ENCODE peak calls at places on chromosomes 13 and 19, in ten cellular contexts. D is fibroblast of lung, T is Peyer's patch, X is HCT116, W is astrocyte of the spinal cord, F is tibial nerve, C is breast epithelium, S is GM20000, H is endodermal cell, N is hepatocyte. V is an unnamed sample.
A peak's percentile ranks its signal among the peaks of the same experiment; 100 is the strongest.

GRCh38 chr19:41218615-41219507 is at the start of gene AXL:
- DNase-seq in D (peak; percentile 85), W (peak; percentile 76), C (peak; percentile 67), S (no peak), X (peak; percentile 38), N (peak; percentile 89), T (peak; percentile 25), F (peak; percentile 84), H (peak; percentile 95), V (no peak)

GRCh38 chr19:53782698-53783097 is 41.4 kb downstream of the NLRP12 start:
- DNase-seq in F (no peak), S (no peak), C (no peak), D (no peak), N (no peak), T (no peak), H (peak; percentile 61), W (no peak), X (no peak), V (no peak)

GRCh38 chr13:72255908-72256307 is 388.9 kb upstream of the DACH1 start:
- DNase-seq in H (peak; percentile 85), X (peak; percentile 13), C (no peak), D (peak; percentile 56), T (no peak), N (peak; percentile 61), F (no peak), W (peak; percentile 60), S (no peak), V (no peak)

GRCh38 chr19:41551711-41552110 is 24.3 kb upstream of the CEACAM21 start:
- DNase-seq in N (no peak), S (no peak), T (no peak), F (no peak), X (no peak), W (no peak), H (no peak), D (no peak), C (no peak), V (no peak)

GRCh38 chr13:80157261-80157942 is 183.5 kb downstream of the SPRY2 start:
- DNase-seq in N (no peak), F (no peak), S (no peak), D (peak; percentile 38), H (no peak), W (no peak), X (no peak), T (no peak), C (no peak), V (no peak)

GRCh38 chr19:19385900-19386339 is 19.6 kb upstream of the GATAD2A start:
- DNase-seq in S (no peak), T (peak; percentile 52), C (no peak), N (no peak), W (no peak), H (no peak), F (no peak), X (no peak), D (peak; percentile 42), V (no peak)

GRCh38 chr13:112943309-112944125 is 25.5 kb upstream of the MCF2L start:
- DNase-seq in T (no peak), X (no peak), D (peak; percentile 23), H (peak; percentile 87), N (peak; percentile 77), W (peak; percentile 13), C (no peak), S (peak; percentile 55), F (no peak), V (no peak)

GRCh38 chr13:24659239-24659638 is 21.0 kb upstream of the ATP12A start:
- DNase-seq in S (no peak), X (no peak), F (no peak), N (no peak), H (no peak), W (no peak), C (no peak), T (no peak), D (no peak), V (no peak)

GRCh38 chr13:59464926-59465325 is 698.8 kb downstream of the DIAPH3 start:
- DNase-seq in T (no peak), F (no peak), C (no peak), N (no peak), D (no peak), S (no peak), H (no peak), W (no peak), X (no peak), V (no peak)

GRCh38 chr13:109454167-109454917 is 332.0 kb downstream of the IRS2 start:
- DNase-seq in D (peak; percentile 60), H (no peak), X (no peak), F (no peak), N (no peak), T (no peak), S (no peak), W (peak; percentile 44), C (no peak), V (no peak)

GRCh38 chr13:111904701-111905608 is 162.0 kb upstream of the SOX1 start:
- DNase-seq in H (peak; percentile 64), X (peak; percentile 10), F (no peak), S (no peak), C (no peak), T (no peak), D (no peak), N (no peak), W (no peak), V (no peak)

GRCh38 chr19:7994923-7995682 is 10.3 kb downstream of the ELAVL1 start:
- DNase-seq in H (no peak), X (no peak), C (no peak), D (no peak), N (no peak), T (no peak), W (no peak), F (no peak), S (no peak), V (no peak)

GRCh38 chr13:102729560-102730275 is 34.9 kb upstream of the METTL21C start:
- DNase-seq in D (peak; percentile 67), T (no peak), N (no peak), S (no peak), H (no peak), W (peak; percentile 82), X (no peak), F (no peak), C (no peak), V (no peak)

GRCh38 chr13:50403311-50403710 is 388.1 kb downstream of the KCNRG start:
- DNase-seq in N (peak; percentile 39), S (no peak), X (no peak), D (no peak), T (no peak), F (no peak), C (peak; percentile 60), W (no peak), H (no peak), V (no peak)

GRCh38 chr13:114043421-114044053 is 69.7 kb upstream of the C13orf46 start:
- DNase-seq in S (peak; percentile 76), H (peak; percentile 89), X (no peak), D (peak; percentile 91), N (peak; percentile 65), T (peak; percentile 68), C (no peak), F (peak; percentile 67), W (peak; percentile 64), V (no peak)
- TF ChIP-seq CTCF in S (no peak), H (peak; percentile 24), X (no peak), D (peak; percentile 36), N (no peak), T (no peak), C (no peak), F (no peak), W (peak; percentile 15), V (no peak)

GRCh38 chr13:74306496-74306895 is 172.3 kb upstream of the KLF12 start:
- DNase-seq in S (no peak), D (peak; percentile 40), W (peak; percentile 46), F (no peak), X (no peak), H (no peak), T (no peak), N (no peak), C (no peak), V (no peak)
- TF ChIP-seq CTCF in S (no peak), D (no peak), W (no peak), F (no peak), X (no peak), H (peak; percentile 55), T (no peak), N (no peak), C (no peak), V (no peak)

DNA sequence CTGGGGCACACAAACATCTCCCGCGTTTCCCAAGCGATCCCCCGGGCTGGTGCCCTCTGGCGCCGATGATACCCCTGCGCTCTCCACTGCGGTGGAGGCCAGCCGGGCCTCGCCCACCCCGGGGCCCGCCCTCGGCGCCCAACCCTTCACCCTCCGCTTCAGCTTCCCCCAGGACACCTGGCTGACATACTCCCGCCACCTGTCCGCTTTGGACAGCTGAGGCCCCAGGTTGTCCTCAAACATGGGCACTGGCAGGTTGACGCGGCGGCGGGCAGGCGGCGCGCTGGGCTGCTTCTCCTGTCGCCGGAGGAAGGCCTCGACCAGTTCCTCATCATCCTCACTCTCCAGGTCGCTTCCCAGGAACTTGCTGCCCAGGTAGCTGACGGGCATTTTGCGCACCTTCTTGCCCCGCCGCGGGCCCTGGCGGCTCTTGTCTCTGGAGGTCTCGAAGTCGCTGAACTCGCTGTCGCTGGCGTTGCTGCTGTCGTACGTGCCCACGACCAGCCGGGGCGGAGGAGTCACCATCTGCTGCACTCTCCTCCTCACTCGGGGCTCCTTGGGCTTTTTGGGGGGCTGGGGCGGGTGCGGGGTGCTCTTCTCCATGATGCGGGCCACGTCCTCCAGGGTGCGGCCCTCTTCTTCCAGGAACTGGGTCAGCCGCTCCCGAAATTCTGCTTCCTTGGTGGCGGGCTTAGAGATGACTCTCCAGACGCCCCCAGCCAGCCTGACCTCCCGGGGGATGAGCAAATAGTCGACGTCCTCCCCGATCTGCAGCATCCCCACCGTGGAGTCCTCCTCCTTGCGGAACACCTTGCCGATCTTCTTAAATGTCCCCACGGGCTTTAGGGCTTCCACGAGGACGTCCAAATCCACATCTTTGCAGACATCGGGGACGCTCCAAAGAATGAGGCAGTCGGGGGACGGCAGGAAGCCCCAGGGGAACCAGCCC is 1.1 kb downstream of the CCDC8 start:
- DNase-seq in H (peak; percentile 72), N (peak; percentile 40), D (no peak), S (no peak), T (no peak), X (no peak), F (no peak), C (no peak), W (no peak), V (no peak)
- TF ChIP-seq CTCF in H (peak; percentile 14), N (no peak), D (no peak), S (no peak), T (no peak), X (no peak), F (no peak), C (no peak), W (no peak), V (no peak)

GRCh38 chr13:65965496-65965895 is 1264.6 kb downstream of the PCDH9 start:
- DNase-seq in T (no peak), F (no peak), H (no peak), N (no peak), D (peak; percentile 23), C (no peak), S (no peak), X (no peak), W (peak; percentile 19), V (no peak)

GRCh38 chr13:65964672-65965071 is 1265.5 kb downstream of the PCDH9 start:
- DNase-seq in X (no peak), F (no peak), D (no peak), T (no peak), N (no peak), H (no peak), C (no peak), W (no peak), S (no peak), V (no peak)

GRCh38 chr13:65971541-65971940 is 1258.6 kb downstream of the PCDH9 start:
- DNase-seq in X (no peak), C (no peak), S (no peak), H (peak; percentile 69), D (no peak), W (no peak), T (no peak), N (no peak), F (no peak), V (no peak)

GRCh38 chr13:65966991-65967451 is 1263.1 kb downstream of the PCDH9 start:
- DNase-seq in H (peak; percentile 66), N (peak; percentile 44), D (peak; percentile 36), F (no peak), C (no peak), S (no peak), T (no peak), X (peak; percentile 60), W (peak; percentile 55), V (no peak)
- TF ChIP-seq CTCF in H (peak; percentile 88), N (peak; percentile 38), D (peak; percentile 33), F (no peak), C (no peak), S (no peak), T (no peak), X (peak; percentile 62), W (peak; percentile 43), V (no peak)